ENCODE peak calls at places on chromosome 1, in nine cellular contexts. U is HCT116, I is AG04450, V is astrocyte, G is foreskin keratinocyte, B is psoas muscle, O is MM.1S, Z is OCI-LY7, M is hepatocyte. C is an unnamed sample.

GRCh38 chr1:199448641-199449040 is 578.9 kb upstream of the NR5A2 start:
- DNase-seq in U (no peak), I (no peak), V (peak; percentile 49), G (no peak), B (no peak), O (no peak), Z (no peak), M (no peak), C (no peak)

GRCh38 chr1:66940968-66941367 is 16.2 kb downstream of the MIER1 start:
- DNase-seq in U (no peak), I (no peak), V (peak; percentile 55), G (no peak), B (no peak), O (no peak), Z (no peak), M (peak; percentile 19), C (no peak)

GRCh38 chr1:30407030-30407861 is 316.1 kb downstream of the MATN1 start:
- DNase-seq in U (no peak), I (no peak), V (peak; percentile 41), G (no peak), B (no peak), O (no peak), Z (no peak), M (no peak), C (no peak)

GRCh38 chr1:236830560-236830959 is 35.5 kb downstream of the MTR start:
- DNase-seq in U (no peak), I (no peak), V (no peak), G (no peak), B (peak; percentile 18), O (no peak), Z (no peak), M (no peak), C (no peak)

GRCh38 chr1:236209185-236209584 is 66.8 kb downstream of the GPR137B start:
- DNase-seq in U (no peak), I (no peak), V (no peak), G (no peak), B (no peak), O (no peak), Z (no peak), M (no peak), C (no peak)

GRCh38 chr1:205948886-205949285 is 5.6 kb upstream of the SLC26A9 start:
- DNase-seq in U (no peak), I (no peak), V (no peak), G (no peak), B (no peak), O (no peak), Z (no peak), M (no peak), C (no peak)

GRCh38 chr1:8443558-8444194 is 125.8 kb downstream of the SLC45A1 start:
- DNase-seq in U (no peak), I (no peak), V (no peak), G (no peak), B (no peak), O (no peak), Z (no peak), M (no peak), C (no peak)

GRCh38 chr1:211764701-211765100 is 65.9 kb downstream of the LPGAT1 start:
- DNase-seq in U (no peak), I (no peak), V (no peak), G (no peak), B (no peak), O (no peak), Z (no peak), M (no peak), C (no peak)

GRCh38 chr1:1880617-1881312 is 10.1 kb downstream of the GNB1 start:
- DNase-seq in U (no peak), I (no peak), V (no peak), G (no peak), B (no peak), O (no peak), Z (no peak), M (no peak), C (no peak)

GRCh38 chr1:167926486-167926997 is 9.9 kb upstream of the DCAF6 start:
- DNase-seq in U (no peak), I (no peak), V (no peak), G (no peak), B (no peak), O (no peak), Z (no peak), M (peak; percentile 71), C (no peak)
- TF ChIP-seq CTCF in U (no peak), I (no peak), V (no peak), G (no peak), B (no peak), O (no peak), Z (no peak), M (no peak), C (no peak)

GRCh38 chr1:150060260-150060659 is 7.3 kb upstream of the VPS45 start:
- DNase-seq in U (no peak), I (no peak), V (no peak), G (no peak), B (no peak), O (no peak), Z (no peak), M (no peak), C (no peak)
- H3K27ac ChIP-seq in U (no peak overlapping the region), I (no peak overlapping the region), V (no peak overlapping the region), G (no peak overlapping the region), B (no peak overlapping the region), O (no peak overlapping the region), Z (no peak overlapping the region), M (no peak overlapping the region), C (no peak overlapping the region)

DNA sequence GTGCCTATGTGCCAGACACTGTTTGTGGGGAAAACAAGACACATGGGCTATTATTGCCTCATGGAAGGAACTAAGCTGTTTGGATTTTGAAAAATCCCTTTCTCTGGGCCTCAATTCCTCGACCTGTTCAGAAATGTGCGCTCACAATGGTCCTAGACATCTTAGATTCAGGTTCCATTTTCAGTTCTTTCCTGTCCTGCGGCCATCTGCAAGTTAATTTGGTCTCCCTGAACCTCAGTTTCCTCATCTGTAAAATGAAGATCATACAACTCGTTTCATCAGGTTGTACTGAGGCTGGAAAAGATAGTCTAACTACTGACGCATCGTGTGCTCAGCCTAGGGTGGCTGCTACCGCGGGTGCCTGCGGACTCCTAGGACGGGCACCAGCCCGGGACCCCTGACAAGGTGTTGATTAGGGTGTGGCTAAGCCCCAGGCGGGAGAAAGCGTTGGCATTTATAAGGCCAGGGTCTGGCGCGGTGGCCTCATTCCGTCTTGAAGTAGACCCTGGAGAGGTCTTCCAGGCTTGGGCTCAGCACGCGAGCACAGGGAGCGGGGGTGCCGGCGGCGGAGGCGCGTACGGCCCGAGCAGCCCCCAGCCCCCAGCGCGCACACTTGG is 493 bp upstream of the ELOA start:
- DNase-seq in U (no peak), I (no peak), V (no peak), G (no peak), B (no peak), O (no peak), Z (no peak), M (no peak), C (no peak)
- TF ChIP-seq CTCF in U (no peak), I (no peak), V (no peak), G (no peak), B (no peak), O (no peak), Z (no peak), M (no peak), C (no peak)

DNA sequence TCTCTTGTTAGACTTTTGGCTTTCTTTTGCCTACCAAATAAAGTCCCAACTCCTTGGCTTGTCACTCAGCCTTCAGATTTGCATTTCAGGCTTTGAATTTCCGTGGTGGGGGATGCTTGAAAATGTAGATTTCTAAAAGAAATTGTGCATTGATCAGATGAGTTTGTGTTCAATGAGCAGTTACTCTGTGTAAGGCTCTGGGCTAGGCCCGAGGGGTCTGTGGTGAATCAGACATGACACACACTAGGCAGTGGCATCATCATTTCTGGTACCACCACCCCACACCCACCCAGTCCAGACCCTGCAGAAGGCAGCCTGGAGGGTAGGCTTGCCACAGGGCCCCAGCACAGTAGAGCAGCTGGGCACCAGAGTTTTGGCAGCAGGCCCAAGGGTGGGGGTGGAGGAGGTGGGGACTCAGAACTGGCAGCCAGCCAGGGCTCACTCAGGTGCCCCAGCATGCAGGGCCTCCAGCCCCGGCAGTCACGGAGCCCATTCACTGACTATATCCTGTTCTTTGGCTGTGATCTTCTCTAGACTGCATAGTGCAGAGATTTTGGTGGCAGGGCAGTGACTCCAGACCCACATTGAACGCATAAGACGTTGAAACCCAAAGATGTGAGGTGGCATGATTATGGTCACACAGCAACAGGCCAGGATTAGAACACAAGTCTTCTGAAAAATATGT is 97.2 kb upstream of the ARTN start:
- DNase-seq in U (no peak), I (no peak), V (no peak), G (peak; percentile 56), B (peak; percentile 33), O (peak; percentile 95), Z (peak; percentile 94), M (peak; percentile 80), C (peak; percentile 84)
- H3K27ac ChIP-seq in U (peak overlapping the region; percentile 23), I (no peak overlapping the region), V (no peak overlapping the region), G (no peak overlapping the region), B (no peak overlapping the region), O (peak overlapping the region; percentile 94), Z (peak overlapping the region; percentile 93), M (no peak overlapping the region), C (peak overlapping the region; percentile 76)

GRCh38 chr1:216832192-216832591 is 109.0 kb upstream of the ESRRG start:
- DNase-seq in U (no peak), I (no peak), V (no peak), G (no peak), B (no peak), O (no peak), Z (peak; percentile 0), M (no peak), C (no peak)

GRCh38 chr1:216826629-216827028 is 103.4 kb upstream of the ESRRG start:
- DNase-seq in U (no peak), I (no peak), V (no peak), G (no peak), B (no peak), O (no peak), Z (no peak), M (peak; percentile 13), C (no peak)

GRCh38 chr1:216833516-216833915 is 110.3 kb upstream of the ESRRG start:
- DNase-seq in U (no peak), I (no peak), V (no peak), G (no peak), B (no peak), O (no peak), Z (no peak), M (no peak), C (no peak)

GRCh38 chr1:216830402-216830801 is 107.2 kb upstream of the ESRRG start:
- DNase-seq in U (no peak), I (no peak), V (no peak), G (no peak), B (no peak), O (no peak), Z (no peak), M (peak; percentile 35), C (no peak)

GRCh38 chr1:216830836-216831235 is 107.6 kb upstream of the ESRRG start:
- DNase-seq in U (no peak), I (no peak), V (no peak), G (no peak), B (no peak), O (no peak), Z (no peak), M (no peak), C (no peak)
- TF ChIP-seq CTCF in U (no peak), I (no peak), V (no peak), G (no peak), B (no peak), O (no peak), Z (no peak), M (no peak), C (no peak)

DNA sequence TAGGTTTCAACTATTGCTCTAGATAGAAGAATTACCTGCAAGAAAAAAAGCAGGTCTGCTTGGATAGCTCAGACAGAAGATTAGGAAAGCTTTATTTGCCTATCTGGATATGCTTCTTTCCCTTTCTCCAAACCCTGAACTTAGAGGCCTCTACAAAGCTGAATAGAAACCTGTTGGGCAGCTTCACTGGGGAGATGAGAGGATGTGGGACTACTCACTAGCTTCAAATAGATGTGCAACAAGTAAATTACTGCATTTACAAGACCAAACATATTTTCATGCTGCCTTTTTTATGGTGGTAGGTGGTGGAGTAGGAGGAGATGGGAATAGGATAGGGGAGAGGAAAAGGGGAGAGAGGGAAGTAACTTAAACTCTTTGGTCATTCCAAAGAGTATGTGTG is 6.4 kb downstream of the CLCA2 start:
- DNase-seq in U (no peak), I (no peak), V (no peak), G (peak; percentile 70), B (no peak), O (no peak), Z (no peak), M (no peak), C (no peak)
- H3K27ac ChIP-seq in U (no peak overlapping the region), I (peak overlapping the region; percentile 83), V (no peak overlapping the region), G (peak overlapping the region; percentile 4), B (peak overlapping the region; percentile 58), O (no peak overlapping the region), Z (no peak overlapping the region), M (peak overlapping the region; percentile 61), C (no peak overlapping the region)

C was measured in RWPE1.